ENCODE peak calls at places on chromosomes 6 and 20, in five cellular contexts. One of them, this sample, is unnamed.

GRCh38 chr6:32370510-32370909 is 1.2 kb downstream of the TSBP1 start:
- DNase-seq in HCT116: no peak
- DNase-seq in K562: no peak
- DNase-seq in GM12878: no peak
- DNase-seq in stomach: no peak
- DNase-seq in this sample: no peak

GRCh38 chr20:9256359-9256758 is 187.5 kb downstream of the PLCB4 start:
- DNase-seq in HCT116: no peak
- DNase-seq in K562: no peak
- DNase-seq in GM12878: no peak
- DNase-seq in stomach: no peak
- DNase-seq in this sample: no peak

GRCh38 chr6:67231092-67231491 is 1404.0 kb upstream of the ADGRB3 start:
- DNase-seq in HCT116: no peak
- DNase-seq in K562: no peak
- DNase-seq in GM12878: no peak
- DNase-seq in stomach: no peak
- DNase-seq in this sample: no peak

GRCh38 chr6:157861814-157862213 is 38.8 kb downstream of the SNX9 start:
- DNase-seq in HCT116: no peak
- DNase-seq in K562: no peak
- DNase-seq in GM12878: no peak
- DNase-seq in stomach: no peak
- DNase-seq in this sample: no peak

GRCh38 chr6:24543683-24544082 is 48.9 kb downstream of the ALDH5A1 start:
- DNase-seq in HCT116: no peak
- DNase-seq in K562: no peak
- DNase-seq in GM12878: no peak
- DNase-seq in stomach: no peak
- DNase-seq in this sample: no peak

GRCh38 chr6:130223508-130223907 is 757 bp upstream of the SAMD3 start:
- DNase-seq in HCT116: no peak
- DNase-seq in K562: no peak
- DNase-seq in GM12878: peak; percentile 65
- DNase-seq in stomach: no peak
- DNase-seq in this sample: no peak

GRCh38 chr6:150905769-150906168 is 40.3 kb downstream of the MTHFD1L start:
- DNase-seq in HCT116: no peak
- DNase-seq in K562: peak; percentile 63
- DNase-seq in GM12878: no peak
- DNase-seq in stomach: no peak
- DNase-seq in this sample: no peak

GRCh38 chr20:63156221-63156671 is 59.7 kb downstream of the YTHDF1 start:
- DNase-seq in HCT116: no peak
- DNase-seq in K562: no peak
- DNase-seq in GM12878: no peak
- DNase-seq in stomach: no peak
- DNase-seq in this sample: no peak

GRCh38 chr6:33824461-33825154 is 20.8 kb upstream of the MLN start:
- DNase-seq in HCT116: peak; percentile 18
- DNase-seq in K562: peak; percentile 34
- DNase-seq in GM12878: no peak
- DNase-seq in stomach: peak; percentile 32
- DNase-seq in this sample: no peak

GRCh38 chr20:6956574-6956973 is 189.1 kb downstream of the BMP2 start:
- DNase-seq in HCT116: no peak
- DNase-seq in K562: no peak
- DNase-seq in GM12878: no peak
- DNase-seq in stomach: no peak
- DNase-seq in this sample: no peak

GRCh38 chr6:79607000-79607399 is 24.1 kb upstream of the SH3BGRL2 start:
- DNase-seq in HCT116: no peak
- DNase-seq in K562: no peak
- DNase-seq in GM12878: no peak
- DNase-seq in stomach: no peak
- DNase-seq in this sample: no peak

GRCh38 chr6:157376706-157377230 is 4.2 kb upstream of the ZDHHC14 start:
- DNase-seq in HCT116: no peak
- DNase-seq in K562: no peak
- DNase-seq in GM12878: no peak
- DNase-seq in stomach: no peak
- DNase-seq in this sample: no peak

GRCh38 chr6:5133943-5134342 is 48.8 kb downstream of the PPP1R3G start:
- DNase-seq in HCT116: no peak
- DNase-seq in K562: no peak
- DNase-seq in GM12878: no peak
- DNase-seq in stomach: no peak
- DNase-seq in this sample: no peak

GRCh38 chr6:5136856-5137255 is 51.7 kb downstream of the PPP1R3G start:
- DNase-seq in HCT116: no peak
- DNase-seq in K562: no peak
- DNase-seq in GM12878: no peak
- DNase-seq in stomach: no peak
- DNase-seq in this sample: no peak

GRCh38 chr6:5135783-5136376 is 50.7 kb downstream of the PPP1R3G start:
- DNase-seq in HCT116: peak; percentile 27
- DNase-seq in K562: peak; percentile 62
- DNase-seq in GM12878: no peak
- DNase-seq in stomach: no peak
- DNase-seq in this sample: no peak

GRCh38 chr6:5130135-5130866 is 45.2 kb downstream of the PPP1R3G start:
- DNase-seq in HCT116: no peak
- DNase-seq in K562: no peak
- DNase-seq in GM12878: no peak
- DNase-seq in stomach: no peak
- DNase-seq in this sample: peak; percentile 57

DNA sequence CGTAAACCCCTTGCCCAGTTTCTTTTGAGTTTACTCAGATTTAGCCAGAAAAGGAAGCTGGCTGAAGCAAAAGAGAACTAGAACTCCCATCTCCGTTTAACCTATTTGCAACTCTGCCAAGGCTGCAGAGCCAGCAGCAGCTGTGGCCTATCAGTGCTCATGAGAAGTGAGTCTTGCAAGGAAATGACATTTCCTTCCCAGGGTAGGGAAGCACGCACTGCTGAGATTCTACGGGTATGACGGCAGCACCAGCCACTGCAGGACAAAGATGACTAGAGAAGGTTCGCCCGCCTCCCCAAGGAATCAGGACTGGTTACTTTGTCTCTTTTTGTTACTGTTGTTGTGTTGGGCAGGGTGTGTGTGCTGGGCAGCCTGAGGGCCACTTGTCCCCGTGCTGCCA is 47.6 kb downstream of the PPP1R3G start:
- DNase-seq in HCT116: no peak
- DNase-seq in K562: no peak
- DNase-seq in GM12878: peak; percentile 59
- DNase-seq in stomach: peak; percentile 43
- DNase-seq in this sample: no peak
- H3K4me3 ChIP-seq in HCT116: no peak overlapping the region
- H3K4me3 ChIP-seq in K562: no peak overlapping the region
- H3K4me3 ChIP-seq in GM12878: peak overlapping the region; percentile 41
- H3K4me3 ChIP-seq in stomach: no peak overlapping the region
- H3K4me3 ChIP-seq in this sample: no peak overlapping the region

DNA sequence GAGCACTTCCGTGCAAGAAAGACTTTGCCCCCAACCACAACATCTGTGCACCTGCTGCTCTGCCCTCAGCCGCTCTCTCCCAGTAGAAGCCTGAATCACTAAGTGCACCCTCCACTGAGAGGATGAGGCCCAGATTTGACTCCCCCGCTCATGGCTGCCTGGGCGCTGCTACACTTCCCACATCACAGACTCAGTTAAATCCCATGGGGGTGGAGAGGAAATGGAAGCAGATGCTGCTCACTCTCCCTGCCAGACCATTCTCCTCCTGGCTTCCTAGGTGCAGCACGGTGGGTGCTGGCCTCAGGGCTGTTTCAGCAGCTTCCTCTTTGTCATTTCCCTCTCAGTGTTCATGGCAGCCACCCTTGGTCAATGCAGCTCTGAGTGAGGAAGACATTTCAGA is 4.8 kb downstream of the CST5 start:
- DNase-seq in HCT116: no peak
- DNase-seq in K562: no peak
- DNase-seq in GM12878: no peak
- DNase-seq in stomach: no peak
- DNase-seq in this sample: no peak
- TF ChIP-seq POLR2AphosphoS5 in HCT116: no peak
- TF ChIP-seq POLR2AphosphoS5 in K562: no peak
- TF ChIP-seq POLR2AphosphoS5 in GM12878: no peak
- TF ChIP-seq POLR2AphosphoS5 in stomach: no peak
- TF ChIP-seq POLR2AphosphoS5 in this sample: no peak

DNA sequence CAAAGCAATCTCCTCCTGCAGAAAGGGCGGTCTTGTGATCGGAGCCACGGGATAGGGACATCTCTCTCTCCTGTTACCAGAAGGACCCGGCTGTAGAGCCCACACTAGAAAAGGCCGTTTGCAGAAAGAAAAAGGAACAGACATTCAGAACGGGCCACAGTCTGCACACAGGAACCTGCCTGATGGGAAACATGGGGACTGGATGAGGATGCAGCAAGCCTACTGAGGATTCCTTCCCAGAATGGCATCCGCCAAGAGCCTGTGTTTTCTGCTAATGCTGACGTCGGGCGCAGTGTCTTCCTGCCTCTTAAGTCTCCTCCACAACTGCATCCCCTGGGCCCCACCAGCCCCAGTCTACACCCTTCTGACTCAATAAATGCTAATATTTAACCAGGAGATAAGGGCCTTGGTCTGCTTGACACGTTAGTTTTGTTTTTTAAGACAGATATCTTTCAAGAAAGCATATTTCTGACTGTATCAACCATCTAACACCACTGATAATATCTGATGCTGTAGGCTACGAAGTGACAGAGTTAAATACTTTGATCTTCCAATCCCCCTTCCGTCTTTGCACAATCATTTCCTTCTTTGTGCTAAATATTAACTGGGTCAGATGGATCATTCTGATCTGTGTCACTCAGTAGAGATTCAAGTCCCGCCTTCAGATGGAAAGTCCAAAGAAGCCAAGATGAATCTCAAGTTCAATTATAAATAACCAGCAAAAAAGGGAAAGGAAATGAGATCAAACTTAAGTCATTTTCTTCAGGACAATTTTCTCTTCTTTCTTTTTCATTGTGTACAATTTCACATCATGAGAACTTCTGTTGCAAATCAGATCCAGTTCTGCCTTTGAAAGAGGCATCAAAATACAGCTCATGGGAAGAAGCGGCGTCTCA is 20.7 kb downstream of the FAM50B start:
- DNase-seq in HCT116: no peak
- DNase-seq in K562: no peak
- DNase-seq in GM12878: no peak
- DNase-seq in stomach: peak; percentile 65
- DNase-seq in this sample: no peak
- H3K4me3 ChIP-seq in HCT116: no peak overlapping the region
- H3K4me3 ChIP-seq in K562: no peak overlapping the region
- H3K4me3 ChIP-seq in GM12878: no peak overlapping the region
- H3K4me3 ChIP-seq in stomach: no peak overlapping the region
- H3K4me3 ChIP-seq in this sample: no peak overlapping the region

DNA sequence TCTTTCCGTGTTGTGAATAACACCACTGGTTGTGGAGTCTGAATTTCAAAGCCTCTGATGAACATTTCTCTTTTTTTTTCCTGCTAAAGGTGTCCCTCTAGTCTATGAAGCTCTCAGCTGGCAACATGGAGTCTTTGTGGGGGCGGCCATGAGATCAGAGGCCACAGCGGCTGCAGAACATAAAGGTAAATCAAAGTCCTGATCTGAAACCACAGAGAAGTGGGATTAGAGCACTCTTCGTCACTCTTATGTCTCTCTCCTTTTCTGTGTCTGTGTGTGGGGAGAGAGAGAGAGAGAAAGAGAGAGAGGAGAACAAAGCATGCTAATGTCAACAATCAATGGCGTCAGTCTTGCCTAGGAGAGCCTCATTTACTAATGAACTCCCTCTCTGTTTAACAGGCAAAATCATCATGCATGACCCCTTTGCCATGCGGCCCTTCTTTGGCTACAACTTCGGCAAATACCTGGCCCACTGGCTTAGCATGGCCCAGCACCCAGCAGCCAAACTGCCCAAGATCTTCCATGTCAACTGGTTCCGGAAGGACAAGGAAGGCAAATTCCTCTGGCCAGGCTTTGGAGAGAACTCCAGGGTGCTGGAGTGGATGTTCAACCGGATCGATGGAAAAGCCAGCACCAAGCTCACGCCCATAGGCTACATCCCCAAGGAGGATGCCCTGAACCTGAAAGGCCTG is 4.2 kb downstream of the PCK1 start:
- DNase-seq in HCT116: no peak
- DNase-seq in K562: no peak
- DNase-seq in GM12878: no peak
- DNase-seq in stomach: no peak
- DNase-seq in this sample: no peak
- TF ChIP-seq POLR2AphosphoS5 in HCT116: no peak
- TF ChIP-seq POLR2AphosphoS5 in K562: no peak
- TF ChIP-seq POLR2AphosphoS5 in GM12878: no peak
- TF ChIP-seq POLR2AphosphoS5 in stomach: no peak
- TF ChIP-seq POLR2AphosphoS5 in this sample: no peak

This sample was measured in SK-N-MC.